ENCODE peak calls at places on chromosomes 5 and 9, in eight cellular contexts. V is amygdala; Z is brain microvascular endothelial cell; R is activated CD8-positive, alpha-beta T cell treated with anti-CD3 and anti-CD28 coated beads for 36 hours; B is AG10803; C is HuH-7; H is Peyer's patch; M is HuH-7.5. T is an unnamed sample.

GRCh38 chr9:117703538-117703937 is 665 bp upstream of the TLR4 start:
- DNase-seq in R (no peak), C (no peak), Z (peak; percentile 51), M (no peak), B (peak; percentile 26), H (no peak), V (no peak), T (no peak)

GRCh38 chr5:38899936-38900335 is 54.1 kb downstream of the OSMR start:
- DNase-seq in V (no peak), Z (no peak), C (no peak), H (no peak), M (no peak), R (no peak), B (no peak), T (no peak)

GRCh38 chr5:13566903-13567339 is 377.6 kb downstream of the DNAH5 start:
- DNase-seq in C (peak; percentile 37), Z (peak; percentile 64), M (peak; percentile 9), R (no peak), B (peak; percentile 85), H (no peak), V (no peak), T (no peak)

GRCh38 chr5:179406031-179406681 is 60.9 kb upstream of the ADAMTS2 start:
- DNase-seq in C (no peak), V (no peak), B (peak; percentile 33), M (no peak), H (no peak), Z (peak; percentile 27), R (no peak), T (no peak)

GRCh38 chr5:10678236-10678635 is 82.8 kb downstream of the DAP start:
- DNase-seq in V (no peak), M (no peak), R (no peak), B (peak; percentile 83), H (no peak), Z (no peak), C (no peak), T (no peak)

GRCh38 chr5:32280656-32281081 is 32.1 kb downstream of the MTMR12 start:
- DNase-seq in R (peak; percentile 50), C (no peak), V (no peak), B (no peak), H (no peak), Z (no peak), M (no peak), T (peak; percentile 89)

GRCh38 chr9:123484130-123484529 is 128.1 kb downstream of the CRB2 start:
- DNase-seq in R (no peak), Z (no peak), H (no peak), C (peak; percentile 59), V (no peak), M (peak; percentile 51), B (no peak), T (no peak)

GRCh38 chr5:93184041-93184440 is 397.0 kb downstream of the NR2F1-AS1 start:
- DNase-seq in Z (no peak), H (no peak), V (no peak), C (no peak), B (no peak), M (no peak), R (no peak), T (no peak)

GRCh38 chr9:123069010-123069481 is 35.6 kb downstream of the GPR21 start:
- DNase-seq in Z (peak; percentile 78), B (peak; percentile 99), M (no peak), H (no peak), C (no peak), V (no peak), R (no peak), T (no peak)

GRCh38 chr5:14706615-14707021 is 42.1 kb downstream of the OTULIN start:
- DNase-seq in M (no peak), B (peak; percentile 65), H (no peak), C (no peak), Z (peak; percentile 27), R (peak; percentile 33), V (no peak), T (no peak)

GRCh38 chr5:172280937-172281336 is 2.6 kb downstream of the UBTD2 start:
- DNase-seq in V (no peak), R (no peak), M (no peak), C (no peak), B (peak; percentile 75), H (no peak), Z (peak; percentile 17), T (no peak)

GRCh38 chr5:55864606-55865541 is 13.7 kb downstream of the IL31RA start:
- DNase-seq in R (no peak), Z (peak; percentile 25), M (no peak), H (no peak), C (peak; percentile 6), B (no peak), V (no peak), T (no peak)

GRCh38 chr5:67004730-67005350 is 191.8 kb downstream of the CD180 start:
- DNase-seq in C (no peak), M (no peak), V (no peak), H (no peak), Z (no peak), B (no peak), R (no peak), T (no peak)

GRCh38 chr9:132842124-132843005 is 35.7 kb downstream of the AK8 start:
- DNase-seq in V (no peak), Z (no peak), H (no peak), M (no peak), R (no peak), C (no peak), B (no peak), T (no peak)

GRCh38 chr9:128218518-128219389 is 15.6 kb downstream of the DNM1 start:
- DNase-seq in Z (peak; percentile 81), B (peak; percentile 44), R (peak; percentile 98), V (peak; percentile 79), M (peak; percentile 64), C (no peak), H (peak; percentile 90), T (peak; percentile 95)

GRCh38 chr9:14677872-14678271 is 15.4 kb downstream of the ZDHHC21 start:
- DNase-seq in B (peak; percentile 16), M (no peak), R (no peak), Z (no peak), H (no peak), V (no peak), C (no peak), T (no peak)

GRCh38 chr5:174328626-174329299 is 283.3 kb downstream of the NSG2 start:
- DNase-seq in V (no peak), M (no peak), R (no peak), Z (no peak), H (no peak), C (no peak), B (peak; percentile 52), T (no peak)

GRCh38 chr5:43432486-43433365 is 20.5 kb upstream of the CCL28 start:
- DNase-seq in B (peak; percentile 88), H (no peak), R (no peak), C (peak; percentile 72), M (peak; percentile 72), Z (peak; percentile 57), V (no peak), T (no peak)

GRCh38 chr9:97740848-97741821 is 44.0 kb upstream of the XPA start:
- DNase-seq in M (peak; percentile 71), H (peak; percentile 16), V (peak; percentile 25), C (peak; percentile 47), B (peak; percentile 51), Z (peak; percentile 42), R (peak; percentile 59), T (peak; percentile 31)

GRCh38 chr5:73373814-73374510 is 74.6 kb downstream of the FOXD1 start:
- DNase-seq in H (no peak), R (no peak), C (no peak), B (peak; percentile 86), V (no peak), Z (no peak), M (no peak), T (no peak)

GRCh38 chr9:120928720-120929389 is 2.3 kb upstream of the TRAF1 start:
- DNase-seq in B (peak; percentile 42), M (peak; percentile 87), Z (no peak), R (peak; percentile 83), H (peak; percentile 85), C (peak; percentile 88), V (peak; percentile 47), T (peak; percentile 87)

GRCh38 chr5:52015760-52016159 is 632.5 kb downstream of the ISL1 start:
- DNase-seq in B (no peak), M (no peak), Z (no peak), R (no peak), H (no peak), V (no peak), C (no peak), T (no peak)

GRCh38 chr9:126763130-126763764 is 41.6 kb upstream of the ZBTB43 start:
- DNase-seq in H (no peak), M (no peak), B (no peak), R (peak; percentile 26), Z (no peak), C (no peak), V (no peak), T (peak; percentile 19)

GRCh38 chr9:33051149-33051548 is 25.3 kb downstream of the SMU1 start:
- DNase-seq in C (no peak), R (no peak), V (no peak), B (no peak), M (no peak), Z (no peak), H (no peak), T (no peak)

GRCh38 chr5:82332889-82333619 is 54.9 kb upstream of the RPS23 start:
- DNase-seq in B (no peak), V (no peak), R (no peak), H (no peak), Z (peak; percentile 54), M (no peak), C (no peak), T (no peak)

GRCh38 chr9:97984188-97985057 is 1.3 kb downstream of the ANP32B start:
- DNase-seq in V (peak; percentile 66), Z (peak; percentile 59), H (peak; percentile 72), C (peak; percentile 75), B (peak; percentile 81), R (peak; percentile 84), M (peak; percentile 80), T (peak; percentile 90)

GRCh38 chr5:146745937-146746577 is 132.5 kb downstream of the PPP2R2B start:
- DNase-seq in Z (no peak), R (no peak), C (no peak), B (no peak), M (no peak), V (no peak), H (no peak), T (no peak)

GRCh38 chr9:97571664-97572063 is 61.5 kb downstream of the TSTD2 start:
- DNase-seq in V (peak; percentile 20), C (no peak), B (no peak), Z (no peak), R (no peak), H (no peak), M (no peak), T (no peak)

GRCh38 chr9:128001411-128002298 is 20.9 kb upstream of the EEIG1 start:
- DNase-seq in B (peak; percentile 90), C (no peak), R (no peak), V (no peak), H (no peak), Z (peak; percentile 78), M (no peak), T (no peak)

GRCh38 chr9:4959028-4959427 is 26.0 kb upstream of the JAK2 start:
- DNase-seq in Z (no peak), R (no peak), B (no peak), C (no peak), V (no peak), M (no peak), H (no peak), T (no peak)

GRCh38 chr9:16121593-16121992 is 568.8 kb downstream of the CCDC171 start:
- DNase-seq in M (no peak), Z (peak; percentile 62), B (peak; percentile 15), H (no peak), V (no peak), C (no peak), R (no peak), T (no peak)

GRCh38 chr5:98768160-98769005 is 5.1 kb upstream of the RGMB start:
- DNase-seq in Z (peak; percentile 47), V (peak; percentile 78), H (peak; percentile 45), M (peak; percentile 62), R (peak; percentile 35), B (peak; percentile 69), C (peak; percentile 71), T (peak; percentile 45)

GRCh38 chr5:10479226-10479721 is 37.6 kb downstream of the ROPN1L start:
- DNase-seq in M (no peak), V (no peak), H (no peak), Z (peak; percentile 81), R (no peak), C (no peak), B (peak; percentile 78), T (no peak)

GRCh38 chr5:88021141-88021540 is 247.5 kb downstream of the TMEM161B start:
- DNase-seq in R (no peak), M (no peak), H (no peak), V (no peak), C (no peak), Z (no peak), B (no peak), T (no peak)